ENCODE peak calls at places on chromosomes 6 and 20, in eight cellular contexts. D is HepG2, R is K562, K is GM12878, X is HCT116, I is endothelial cell of umbilical vein, A is SK-N-SH, L is H1. T is an unnamed sample.

GRCh38 chr6:44699851-44700250 is 312.3 kb downstream of the CDC5L start:
- DNase-seq in I (no peak), D (no peak), K (no peak), L (no peak), X (no peak), R (no peak), A (no peak), T (no peak)

GRCh38 chr6:147390909-147391536 is 117.5 kb upstream of the SAMD5 start:
- DNase-seq in X (peak), I (peak), L (no peak), K (no peak), D (peak), A (no peak), R (peak), T (peak)

GRCh38 chr6:157464653-157465535 is 83.9 kb downstream of the ZDHHC14 start:
- DNase-seq in L (no peak), R (peak), A (no peak), X (no peak), D (no peak), K (peak), I (no peak), T (no peak)

GRCh38 chr20:24607402-24607801 is 138.0 kb downstream of the SYNDIG1 start:
- DNase-seq in R (no peak), A (no peak), L (no peak), D (no peak), X (no peak), K (no peak), I (no peak), T (no peak)

GRCh38 chr6:107124934-107125348 is 9.6 kb upstream of the BEND3 start:
- DNase-seq in A (no peak), L (peak), R (no peak), D (no peak), I (no peak), X (no peak), K (peak), T (no peak)

GRCh38 chr6:30044630-30045029 is 16.4 kb upstream of the POLR1H start:
- DNase-seq in X (no peak), I (no peak), R (no peak), K (no peak), L (no peak), D (no peak), A (no peak), T (no peak)

GRCh38 chr6:42889815-42890214 is 10.4 kb downstream of the RPL7L1 start:
- DNase-seq in I (no peak), L (no peak), X (no peak), K (no peak), A (no peak), R (no peak), D (no peak), T (no peak)

GRCh38 chr6:67252663-67253062 is 1382.4 kb upstream of the ADGRB3 start:
- DNase-seq in D (no peak), I (no peak), A (peak), R (no peak), K (no peak), X (no peak), L (no peak), T (peak)

GRCh38 chr6:540490-540889 is 116.4 kb downstream of the HUS1B start:
- DNase-seq in K (no peak), A (no peak), R (no peak), X (no peak), L (no peak), I (no peak), D (no peak), T (no peak)

GRCh38 chr6:126480268-126480667 is 140.4 kb downstream of the CENPW start:
- DNase-seq in I (no peak), X (no peak), K (no peak), L (no peak), A (no peak), D (no peak), R (no peak), T (no peak)

GRCh38 chr20:3461191-3461874 is 9.5 kb upstream of the ATRN start:
- DNase-seq in K (no peak), I (no peak), L (no peak), D (no peak), R (no peak), X (no peak), A (no peak), T (peak)

GRCh38 chr20:43731469-43731868 is 4.7 kb upstream of the GTSF1L start:
- DNase-seq in K (no peak), I (no peak), D (no peak), A (no peak), R (peak), X (no peak), L (no peak), T (no peak)

GRCh38 chr20:11182715-11183114 is 508.9 kb upstream of the JAG1 start:
- DNase-seq in X (no peak), K (no peak), R (no peak), L (no peak), D (no peak), A (no peak), I (no peak), T (no peak)

GRCh38 chr6:22231616-22232015 is 65.2 kb downstream of the PRL start:
- DNase-seq in K (no peak), L (no peak), X (no peak), A (no peak), I (no peak), D (no peak), R (no peak), T (no peak)

GRCh38 chr20:51995551-51995951 is 193.2 kb upstream of the SALL4 start:
- DNase-seq in R (no peak), A (no peak), D (no peak), I (peak), K (no peak), X (no peak), L (no peak), T (no peak)

GRCh38 chr6:37102299-37103168 is 67.4 kb upstream of the PIM1 start:
- DNase-seq in L (peak), X (peak), A (peak), K (no peak), D (peak), R (peak), I (peak), T (peak)

GRCh38 chr6:34065470-34066283 is 80.2 kb downstream of the GRM4 start:
- DNase-seq in K (no peak), R (no peak), D (no peak), X (no peak), L (no peak), I (no peak), A (peak), T (no peak)
- H3K9ac ChIP-seq in K (no peak), R (no peak), D (no peak), X (no peak), L (no peak), I (no peak), A (no peak), T (no peak)

DNA sequence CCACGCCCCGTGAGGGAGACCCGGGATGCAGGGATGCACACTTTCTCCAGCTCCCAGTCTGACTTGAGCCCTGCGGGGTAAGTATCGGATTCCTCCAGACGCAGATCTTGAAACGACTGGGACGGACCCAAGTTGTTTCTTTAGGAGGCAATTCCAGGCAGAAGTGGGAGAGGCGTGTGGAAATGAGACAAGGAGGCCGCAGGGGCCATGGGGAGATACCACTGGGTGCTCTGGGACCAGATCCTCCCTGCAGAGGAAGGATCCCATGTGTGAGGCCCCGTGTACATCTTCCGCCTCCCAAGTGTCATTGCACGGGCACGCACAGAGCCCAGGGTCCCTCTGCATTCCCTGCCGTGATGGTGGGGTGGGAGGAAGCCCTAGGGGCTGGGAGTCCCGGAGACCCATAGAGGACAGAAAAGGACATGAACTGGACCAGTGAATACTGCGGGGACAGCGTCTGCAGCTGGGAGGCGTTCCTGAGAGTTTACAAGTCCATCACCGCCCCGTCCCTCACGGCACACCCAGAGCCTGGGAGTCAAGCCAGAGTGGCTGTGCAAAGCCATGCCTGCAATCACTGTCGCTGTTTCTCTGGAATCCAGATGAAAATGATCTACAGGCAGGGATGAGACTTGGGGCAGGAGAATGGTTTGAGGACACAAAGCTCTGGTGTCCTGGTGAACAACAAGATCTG is 523.0 kb downstream of the CDH26 start:
- DNase-seq in L (no peak), X (no peak), K (no peak), D (no peak), I (no peak), A (no peak), R (no peak), T (no peak)
- H3K27ac ChIP-seq in L (no peak), X (no peak), K (no peak), D (no peak), I (no peak), A (no peak), R (no peak), T (no peak)

DNA sequence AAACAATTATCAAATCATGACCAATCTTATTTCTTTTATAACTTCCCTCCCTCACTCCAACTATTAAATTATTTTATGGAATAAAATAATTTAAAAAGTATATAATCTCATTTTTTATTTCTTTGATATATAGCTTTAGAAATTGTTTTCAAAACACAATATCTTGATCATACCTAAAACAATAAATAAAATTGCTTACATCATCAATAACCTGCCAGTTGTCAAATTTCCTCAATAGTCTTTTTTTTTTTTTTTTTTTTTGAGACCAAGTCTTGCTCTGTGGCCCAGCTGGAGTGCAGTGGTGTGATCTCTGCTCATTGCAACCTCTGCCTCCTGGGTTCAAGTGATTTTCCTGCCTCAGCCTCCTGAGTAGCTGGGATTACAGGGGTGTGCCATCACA is 60.1 kb upstream of the ELOVL5 start:
- DNase-seq in R (no peak), A (no peak), K (no peak), D (no peak), I (no peak), X (no peak), L (no peak), T (no peak)
- TF ChIP-seq POLR2AphosphoS5 in R (no peak), A (no peak), K (no peak), D (no peak), I (no peak), X (no peak), L (no peak), T (no peak)

DNA sequence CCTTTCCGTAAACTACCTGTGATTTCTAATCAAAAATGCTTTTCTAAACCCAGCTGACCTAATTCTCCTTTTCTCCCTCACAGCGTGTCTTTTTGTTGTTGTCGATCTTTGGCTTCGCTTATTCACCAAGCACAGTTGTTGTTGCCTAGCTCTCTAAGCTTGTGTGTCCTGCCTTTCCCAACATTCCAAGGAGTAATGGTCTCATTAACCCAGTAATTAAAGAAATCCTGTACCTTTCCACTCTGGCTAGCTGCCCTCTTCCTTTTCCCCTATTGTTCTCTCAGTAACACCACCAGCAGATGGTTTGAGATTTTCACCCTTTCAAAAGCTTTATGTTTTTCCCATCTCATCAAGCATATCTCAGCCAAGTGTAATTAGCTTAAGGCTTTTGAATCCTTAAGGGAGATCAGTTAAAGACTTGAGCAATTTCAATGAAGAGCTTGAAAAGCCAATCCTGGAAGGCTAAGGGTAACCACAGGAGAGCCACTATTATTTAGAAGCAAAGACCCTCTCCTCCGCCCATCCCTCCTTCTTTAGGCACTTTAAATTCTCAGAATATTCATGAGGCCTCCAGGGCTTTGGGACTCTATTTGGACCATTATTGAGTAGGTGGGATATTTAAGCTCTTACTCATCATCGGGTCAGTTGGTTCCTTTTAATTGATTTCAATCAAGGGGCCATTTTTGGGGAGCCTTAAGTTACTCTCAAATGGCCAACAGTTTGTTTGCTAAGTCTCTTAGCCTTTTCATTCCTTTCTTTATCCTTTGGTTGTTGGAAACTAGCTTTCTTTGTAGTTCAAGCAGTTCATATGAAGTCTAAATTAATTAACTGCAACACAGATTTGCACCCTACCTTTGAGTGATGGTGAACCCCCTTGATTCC is 567.4 kb downstream of the KIF16B start:
- DNase-seq in D (no peak), R (no peak), I (no peak), L (no peak), X (no peak), A (no peak), K (no peak), T (no peak)
- H3K9ac ChIP-seq in D (no peak), R (no peak), I (no peak), L (no peak), X (no peak), A (no peak), K (no peak), T (no peak)